ENCODE peak calls at places on chromosomes 12 and 14, in seven cellular contexts. J, O, Y, A, X, F and K are unnamed samples.

GRCh38 chr12:7542046-7542445 is 38.5 kb upstream of the CD163 start:
- DNase-seq in J (no peak), O (no peak), Y (no peak), A (no peak), X (no peak), F (no peak), K (no peak)

GRCh38 chr12:109557809-109558208 is 15.5 kb downstream of the MMAB start:
- DNase-seq in J (no peak), O (no peak), Y (no peak), A (no peak), X (no peak), F (no peak), K (no peak)

GRCh38 chr14:74198441-74199234 is 40.6 kb upstream of the VSX2 start:
- DNase-seq in J (no peak), O (no peak), Y (no peak), A (no peak), X (no peak), F (no peak), K (no peak)

GRCh38 chr12:623172-623864 is 39.9 kb downstream of the NINJ2 start:
- DNase-seq in J (no peak), O (no peak), Y (no peak), A (no peak), X (no peak), F (no peak), K (no peak)

GRCh38 chr12:126051611-126052107 is 986.4 kb downstream of the AACS start:
- DNase-seq in J (peak), O (no peak), Y (no peak), A (no peak), X (no peak), F (no peak), K (no peak)

GRCh38 chr14:24441904-24442239 is 704 bp downstream of the SDR39U1 start:
- DNase-seq in J (no peak), O (no peak), Y (no peak), A (no peak), X (no peak), F (no peak), K (no peak)

GRCh38 chr14:99579077-99579836 is 24.8 kb downstream of the CCDC85C start:
- DNase-seq in J (peak), O (no peak), Y (peak), A (no peak), X (no peak), F (peak), K (no peak)

GRCh38 chr12:75606921-75607320 is 95.5 kb upstream of the KRR1 start:
- DNase-seq in J (no peak), O (no peak), Y (no peak), A (no peak), X (no peak), F (no peak), K (no peak)

GRCh38 chr12:46461907-46462605 is 89.5 kb upstream of the SLC38A2 start:
- DNase-seq in J (no peak), O (no peak), Y (no peak), A (no peak), X (no peak), F (no peak), K (no peak)

GRCh38 chr12:108815875-108816594 is 41.3 kb downstream of the SSH1 start:
- DNase-seq in J (no peak), O (no peak), Y (no peak), A (no peak), X (no peak), F (no peak), K (no peak)

GRCh38 chr14:97299661-97300060 is 502.5 kb downstream of the VRK1 start:
- DNase-seq in J (no peak), O (no peak), Y (no peak), A (no peak), X (no peak), F (no peak), K (no peak)

GRCh38 chr12:107402041-107403022 is 283.3 kb upstream of the PWP1 start:
- DNase-seq in J (peak), O (no peak), Y (peak), A (no peak), X (peak), F (peak), K (peak)

GRCh38 chr12:66003951-66004350 is 126.6 kb downstream of the LLPH start:
- DNase-seq in J (no peak), O (no peak), Y (no peak), A (no peak), X (no peak), F (no peak), K (no peak)

GRCh38 chr14:77186911-77187648 is 5.5 kb downstream of the TMEM63C start:
- DNase-seq in J (peak), O (no peak), Y (peak), A (no peak), X (no peak), F (peak), K (peak)

GRCh38 chr12:70214972-70215617 is 28.1 kb upstream of the CNOT2 start:
- DNase-seq in J (no peak), O (no peak), Y (no peak), A (no peak), X (no peak), F (no peak), K (no peak)

GRCh38 chr12:94603434-94604068 is 46.8 kb downstream of the TMCC3 start:
- DNase-seq in J (peak), O (no peak), Y (peak), A (no peak), X (peak), F (peak), K (no peak)

GRCh38 chr12:124480469-124481256 is 86.7 kb downstream of the NCOR2 start:
- DNase-seq in J (peak), O (peak), Y (peak), A (peak), X (peak), F (peak), K (peak)

GRCh38 chr14:85453401-85453800 is 76.5 kb upstream of the FLRT2 start:
- DNase-seq in J (no peak), O (no peak), Y (no peak), A (no peak), X (no peak), F (no peak), K (no peak)

GRCh38 chr14:29906256-29906885 is 21.3 kb downstream of the PRKD1 start:
- DNase-seq in J (peak), O (no peak), Y (peak), A (no peak), X (peak), F (peak), K (peak)

GRCh38 chr12:31217356-31218130 is 108.4 kb downstream of the SINHCAF start:
- DNase-seq in J (no peak), O (no peak), Y (no peak), A (no peak), X (no peak), F (no peak), K (no peak)

GRCh38 chr14:98956616-98957015 is 315.4 kb downstream of the BCL11B start:
- DNase-seq in J (no peak), O (no peak), Y (no peak), A (no peak), X (no peak), F (no peak), K (no peak)

GRCh38 chr12:1491983-1492697 is 102.2 kb downstream of the FBXL14 start:
- DNase-seq in J (no peak), O (no peak), Y (no peak), A (no peak), X (no peak), F (no peak), K (no peak)

GRCh38 chr14:55031190-55031589 is 4.2 kb downstream of the SOCS4 start:
- DNase-seq in J (no peak), O (no peak), Y (no peak), A (no peak), X (no peak), F (no peak), K (no peak)

GRCh38 chr14:20618328-20618749 is 23.2 kb downstream of the OR6S1 start:
- DNase-seq in J (peak), O (no peak), Y (no peak), A (no peak), X (no peak), F (no peak), K (no peak)

GRCh38 chr14:69149461-69150244 is 3.3 kb downstream of the DCAF5 start:
- DNase-seq in J (no peak), O (no peak), Y (no peak), A (no peak), X (no peak), F (no peak), K (no peak)

GRCh38 chr12:47964102-47964723 is 817 bp downstream of the TMEM106C start:
- DNase-seq in J (no peak), O (peak), Y (peak), A (peak), X (no peak), F (peak), K (peak)

GRCh38 chr12:90897981-90898380 is 57.0 kb downstream of the CCER1 start:
- DNase-seq in J (no peak), O (no peak), Y (no peak), A (no peak), X (no peak), F (no peak), K (no peak)

GRCh38 chr12:111546758-111547383 is 52.2 kb downstream of the ATXN2 start:
- DNase-seq in J (no peak), O (no peak), Y (no peak), A (no peak), X (no peak), F (no peak), K (peak)
- TF ChIP-seq CTCF in J (no peak), O (no peak), Y (no peak), A (no peak), X (no peak), F (no peak), K (no peak)

DNA sequence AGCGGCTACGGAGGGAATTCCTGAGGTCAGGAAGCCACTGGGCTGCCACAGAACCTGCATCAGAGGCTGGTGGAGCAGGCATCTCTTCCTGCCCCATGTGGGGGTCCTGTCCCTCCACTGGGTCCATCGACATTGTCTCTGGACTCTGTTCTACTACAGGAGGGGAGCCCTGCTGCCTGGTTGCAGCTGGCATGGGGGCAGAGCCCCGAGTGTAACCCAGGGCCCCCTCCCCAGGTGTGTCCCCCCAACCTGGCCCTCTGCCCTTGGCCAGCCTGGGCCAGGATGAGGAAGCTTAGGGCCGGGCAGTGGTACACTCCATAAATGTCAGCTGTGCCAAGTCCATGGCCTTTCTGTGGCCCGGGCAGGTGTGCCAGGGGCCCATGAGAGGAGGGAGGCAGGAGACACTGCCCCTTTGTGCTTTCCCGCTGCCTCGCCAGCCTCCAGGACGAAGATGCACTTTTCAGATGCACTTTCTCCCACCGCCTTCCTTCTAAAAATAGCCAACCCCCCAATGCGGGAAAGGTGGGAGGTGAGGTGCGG is 4.0 kb upstream of the EXOC3L4 start:
- DNase-seq in J (no peak), O (no peak), Y (no peak), A (no peak), X (no peak), F (no peak), K (no peak)
- TF ChIP-seq POLR2A in J (no peak), O (no peak), Y (no peak), A (no peak), X (no peak), F (no peak), K (no peak)

DNA sequence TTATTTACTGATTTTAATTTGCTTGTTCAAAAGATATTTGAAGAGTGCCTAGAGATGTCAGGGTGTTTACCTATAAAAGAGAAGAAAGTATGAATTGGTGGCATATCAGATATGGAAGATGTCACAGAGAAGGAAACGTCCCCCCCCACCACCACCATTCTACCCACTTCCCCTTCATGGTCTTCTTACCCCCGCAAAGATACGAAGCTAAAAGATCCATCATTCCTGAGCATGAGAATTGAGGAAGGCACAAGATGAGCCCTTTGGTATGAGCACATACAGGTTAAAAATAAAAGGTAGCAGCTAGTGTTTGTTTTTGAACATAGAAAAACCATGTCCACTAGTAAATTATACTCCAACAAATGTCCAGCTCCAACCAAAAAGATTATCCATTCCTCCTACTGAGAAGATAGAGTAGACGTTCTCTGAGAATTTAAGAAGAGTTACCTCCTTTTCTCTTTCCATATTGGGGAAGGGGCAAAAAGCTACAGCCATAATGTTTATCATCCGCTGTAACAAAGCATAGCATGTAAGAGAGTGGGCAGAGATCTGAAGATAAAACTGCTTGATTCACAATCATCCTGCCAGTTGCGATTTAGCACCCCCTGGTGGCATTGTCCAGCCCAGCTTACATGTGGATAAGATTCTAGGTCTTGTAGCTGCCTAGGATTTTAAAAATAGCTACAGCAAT is 29.1 kb downstream of the NFYB start:
- DNase-seq in J (peak), O (peak), Y (peak), A (peak), X (peak), F (peak), K (peak)
- TF ChIP-seq CTCF in J (peak), O (peak), Y (peak), A (peak), X (peak), F (peak), K (peak)

GRCh38 chr12:55817352-55818139 is at the start of the genes ORMDL2 and SARNP:
- DNase-seq in J (peak), O (peak), Y (peak), A (peak), X (peak), F (peak), K (peak)
- TF ChIP-seq POLR2A in J (peak), O (peak), Y (peak), A (peak), X (peak), F (peak), K (peak)

GRCh38 chr14:36667679-36668078 is 6.0 kb downstream of the PAX9 start:
- DNase-seq in J (no peak), O (no peak), Y (no peak), A (no peak), X (no peak), F (no peak), K (no peak)

GRCh38 chr14:36664322-36665193 is 2.9 kb downstream of the PAX9 start:
- DNase-seq in J (no peak), O (no peak), Y (no peak), A (no peak), X (no peak), F (no peak), K (no peak)

GRCh38 chr14:36665887-36666415 is 4.3 kb downstream of the PAX9 start:
- DNase-seq in J (no peak), O (no peak), Y (no peak), A (no peak), X (no peak), F (no peak), K (no peak)

GRCh38 chr14:36663404-36664321 is 2.0 kb downstream of the PAX9 start:
- DNase-seq in J (no peak), O (no peak), Y (no peak), A (no peak), X (no peak), F (no peak), K (no peak)

DNA sequence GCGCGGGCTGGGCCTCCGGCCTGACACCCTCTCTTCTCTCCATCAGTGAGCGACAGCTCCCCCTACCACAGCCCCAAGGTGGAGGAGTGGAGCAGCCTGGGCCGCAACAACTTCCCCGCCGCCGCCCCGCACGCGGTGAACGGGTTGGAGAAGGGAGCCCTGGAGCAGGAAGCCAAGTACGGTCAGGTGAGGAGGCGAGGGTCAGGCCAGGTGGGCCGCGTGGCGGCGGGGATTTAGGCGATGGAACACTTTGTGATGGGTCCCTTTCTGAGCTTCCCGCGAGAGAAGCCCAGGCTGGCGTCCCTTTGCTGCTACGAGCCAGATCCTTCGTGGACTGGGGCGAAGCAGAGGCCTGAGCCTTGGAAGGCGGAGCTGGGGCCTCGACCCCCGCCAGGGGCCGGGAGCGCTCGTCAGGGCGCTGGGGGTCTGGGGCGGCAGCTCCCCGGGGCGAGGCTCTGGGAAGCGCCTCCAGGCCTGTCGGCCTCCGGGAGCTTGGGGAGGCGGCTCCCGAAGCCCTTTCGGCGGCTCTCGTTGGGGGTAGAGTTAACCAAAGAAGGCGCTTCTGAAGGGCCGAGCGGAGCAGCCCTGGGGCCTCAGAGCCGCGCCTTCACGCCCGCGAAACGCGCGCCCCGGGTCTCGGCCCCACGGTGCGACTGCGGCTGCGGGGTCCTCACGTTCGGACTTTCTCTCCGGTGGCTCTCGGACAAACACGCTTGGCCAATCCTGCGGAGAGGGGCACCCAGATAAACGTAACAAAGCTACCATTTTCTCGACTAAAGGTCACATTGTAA is 5.0 kb downstream of the PAX9 start:
- DNase-seq in J (no peak), O (no peak), Y (no peak), A (no peak), X (no peak), F (no peak), K (no peak)
- TF ChIP-seq CTCF in J (no peak), O (no peak), Y (no peak), A (no peak), X (no peak), F (no peak), K (no peak)